ENCODE peak calls at places on chromosomes 6 and 20, in seven cellular contexts. V is K562, B is HepG2, A is GM12878, N is SK-N-SH, F is H1, H is GM12891. O is an unnamed sample.

GRCh38 chr6:33843086-33843695 is 39.4 kb upstream of the MLN start:
- DNase-seq in H (no peak), F (no peak), A (no peak), B (no peak), N (peak; percentile 52), V (peak; percentile 37), O (no peak)

GRCh38 chr6:40326689-40327404 is 260.3 kb downstream of the LRFN2 start:
- DNase-seq in V (no peak), B (no peak), N (no peak), A (no peak), H (no peak), F (no peak), O (no peak)

GRCh38 chr6:80329496-80329895 is 223.0 kb downstream of the BCKDHB start:
- DNase-seq in A (no peak), F (no peak), H (no peak), N (no peak), V (no peak), B (no peak), O (no peak)

GRCh38 chr20:19723834-19724430 is 34.1 kb upstream of the RIN2 start:
- DNase-seq in H (no peak), V (no peak), A (no peak), N (no peak), B (no peak), F (no peak), O (no peak)

GRCh38 chr20:61598586-61598985 is 346.5 kb downstream of the CDH4 start:
- DNase-seq in V (no peak), B (no peak), H (no peak), N (no peak), F (no peak), A (no peak), O (no peak)

GRCh38 chr20:61002090-61002489 is 250.0 kb upstream of the CDH4 start:
- DNase-seq in A (no peak), N (no peak), H (no peak), F (no peak), V (no peak), B (no peak), O (no peak)

GRCh38 chr6:158805698-158806373 is 13.3 kb downstream of the EZR start:
- DNase-seq in V (no peak), H (no peak), B (no peak), N (no peak), A (no peak), F (no peak), O (no peak)

GRCh38 chr20:63775096-63775978 is 35.8 kb downstream of the SLC2A4RG start:
- DNase-seq in F (no peak), N (peak; percentile 95), A (no peak), H (no peak), V (peak; percentile 48), B (no peak), O (no peak)

GRCh38 chr6:74931567-74931966 is 274.3 kb downstream of the COL12A1 start:
- DNase-seq in V (no peak), B (no peak), N (no peak), F (no peak), H (no peak), A (no peak), O (no peak)

GRCh38 chr6:52551483-52552277 is 25.2 kb downstream of the TRAM2 start:
- DNase-seq in A (no peak), B (peak; percentile 77), F (no peak), H (no peak), V (no peak), N (peak; percentile 75), O (no peak)

GRCh38 chr6:40732878-40733277 is 145.7 kb upstream of the LRFN2 start:
- DNase-seq in V (no peak), H (no peak), A (no peak), F (no peak), B (no peak), N (no peak), O (no peak)

GRCh38 chr20:16279320-16279719 is 293.9 kb downstream of the KIF16B start:
- DNase-seq in B (peak; percentile 43), H (no peak), F (peak; percentile 2), V (no peak), N (no peak), A (no peak), O (no peak)

GRCh38 chr20:56400001-56400640 is 7.7 kb downstream of the CSTF1 start:
- DNase-seq in F (no peak), N (peak; percentile 56), A (peak; percentile 31), V (peak; percentile 57), H (no peak), B (peak; percentile 76), O (no peak)

GRCh38 chr6:139433647-139434419 is 59.4 kb upstream of the CITED2 start:
- DNase-seq in V (no peak), A (no peak), N (no peak), B (peak; percentile 11), H (no peak), F (no peak), O (no peak)

GRCh38 chr6:28139860-28140500 is 1.7 kb upstream of the ZKSCAN8 start:
- DNase-seq in A (no peak), F (no peak), V (no peak), N (no peak), H (no peak), B (no peak), O (no peak)

GRCh38 chr6:37531026-37531425 is 31.3 kb upstream of the CCDC167 start:
- DNase-seq in B (no peak), F (no peak), V (no peak), N (no peak), A (no peak), H (no peak), O (no peak)

GRCh38 chr20:17733781-17734304 is 34.1 kb downstream of the BANF2 start:
- DNase-seq in N (no peak), V (no peak), H (no peak), A (no peak), B (no peak), F (no peak), O (no peak)

GRCh38 chr20:17735206-17735804 is 35.5 kb downstream of the BANF2 start:
- DNase-seq in V (no peak), B (no peak), N (no peak), F (no peak), H (no peak), A (no peak), O (no peak)

GRCh38 chr20:17734374-17734773 is 34.6 kb downstream of the BANF2 start:
- DNase-seq in B (no peak), A (no peak), F (no peak), N (no peak), V (no peak), H (no peak), O (no peak)

GRCh38 chr20:17738154-17738553 is 38.4 kb downstream of the BANF2 start:
- DNase-seq in F (no peak), N (no peak), A (no peak), V (no peak), H (no peak), B (no peak), O (no peak)

DNA sequence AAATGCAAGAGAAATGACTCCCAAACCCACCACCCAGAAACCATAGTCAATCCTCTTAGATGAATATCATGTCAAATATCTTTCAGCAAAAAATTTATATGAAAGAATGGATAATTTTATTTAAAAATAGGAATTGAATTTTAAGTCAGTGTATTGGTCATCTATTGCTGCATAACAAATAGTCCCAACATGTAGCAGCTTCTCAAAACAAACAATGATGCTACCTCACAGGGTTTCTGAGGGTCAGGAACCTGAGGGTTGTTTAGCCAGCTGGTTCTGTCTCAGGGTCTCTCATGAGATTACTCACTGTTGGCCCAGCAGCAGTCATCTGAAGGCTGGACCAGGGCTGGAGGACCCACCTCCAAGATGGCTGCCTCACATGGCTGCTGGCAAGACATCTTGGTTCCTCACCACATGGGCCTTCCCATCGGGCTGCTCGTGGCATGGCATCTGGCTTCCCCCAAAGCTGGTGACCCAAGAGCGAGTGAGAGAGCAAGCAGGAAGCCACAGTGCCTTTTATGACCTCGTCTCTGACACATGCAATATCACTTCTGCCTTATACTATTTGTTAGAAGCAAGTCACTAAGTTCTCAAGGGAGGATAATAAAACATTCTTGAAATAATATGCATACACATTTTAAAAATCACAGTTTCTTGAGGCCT is 36.3 kb downstream of the BANF2 start:
- DNase-seq in F (no peak), N (no peak), V (no peak), H (no peak), B (no peak), A (no peak), O (no peak)
- TF ChIP-seq TAF1 in F (no peak), N (no peak), V (no peak), H (no peak), B (no peak), A (no peak), O (no peak)

GRCh38 chr6:151317206-151317994 is 74.0 kb downstream of the ZBTB2 start:
- DNase-seq in A (no peak), F (no peak), B (no peak), V (no peak), N (no peak), H (no peak), O (no peak)
- TF ChIP-seq TAF1 in A (no peak), F (no peak), B (no peak), V (no peak), N (no peak), H (no peak), O (no peak)

DNA sequence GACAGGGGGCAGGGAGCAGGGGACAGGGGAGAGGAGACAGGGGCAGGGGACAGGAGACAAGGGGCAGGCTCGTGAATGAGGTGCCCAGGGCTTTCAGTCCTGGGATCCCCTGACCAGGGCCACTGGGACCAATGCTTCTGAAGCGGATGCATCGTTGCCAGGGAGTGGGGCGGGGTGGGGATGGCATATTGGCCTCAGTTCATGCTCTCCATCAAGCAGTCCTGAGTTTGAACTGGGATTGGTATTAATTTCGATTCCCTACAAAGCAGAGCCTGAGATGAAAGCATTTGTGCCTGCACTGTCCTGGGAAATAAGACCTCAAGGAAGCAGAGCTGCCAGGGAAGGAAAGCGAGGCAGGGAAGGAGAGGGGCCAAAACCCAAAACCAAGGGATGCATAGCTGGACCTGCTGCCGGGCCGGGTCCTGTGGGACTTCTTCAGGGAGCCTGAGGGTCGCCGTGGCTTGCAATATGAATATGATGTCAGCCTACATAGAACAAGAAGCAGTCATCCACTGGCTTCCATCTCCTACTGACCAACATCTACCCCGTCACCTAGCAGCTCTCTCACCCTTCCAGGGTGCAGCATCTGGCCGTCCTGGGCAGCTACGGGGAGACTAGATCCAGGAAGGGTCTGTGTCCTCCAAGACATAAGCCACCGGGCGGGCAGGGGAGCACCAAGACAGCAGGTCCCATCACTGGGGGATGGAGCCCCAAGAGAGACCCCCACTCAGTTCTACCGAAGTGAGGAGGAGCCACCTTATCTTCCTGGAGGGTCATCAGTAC is 233.3 kb downstream of the SYNDIG1 start:
- DNase-seq in V (no peak), A (no peak), N (no peak), B (no peak), H (no peak), F (no peak), O (no peak)
- TF ChIP-seq TAF1 in V (no peak), A (no peak), N (no peak), B (no peak), H (no peak), F (no peak), O (no peak)

DNA sequence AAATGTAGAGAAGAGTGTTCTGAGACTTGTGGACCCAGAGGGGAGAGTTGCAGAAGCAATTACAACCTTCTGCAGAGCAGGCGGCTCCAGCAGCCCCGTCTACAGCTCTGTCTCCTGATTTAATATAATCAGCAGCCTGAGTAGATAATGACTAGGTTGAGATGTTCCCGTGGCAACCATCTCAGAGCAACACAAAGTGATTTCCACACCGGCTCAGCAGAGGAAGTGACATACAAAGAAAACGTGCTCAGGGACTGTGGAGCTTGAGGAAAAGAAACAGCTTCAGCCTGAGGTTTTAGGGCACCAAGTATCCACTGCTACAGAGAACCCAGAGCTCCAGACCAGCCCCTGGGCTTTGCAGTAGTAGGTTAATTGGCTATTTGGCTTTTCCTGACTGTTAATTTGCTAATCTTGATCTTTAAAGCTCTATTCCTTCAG is 136.4 kb downstream of the MTFR2 start:
- DNase-seq in B (no peak), V (no peak), N (peak; percentile 66), H (no peak), F (no peak), A (no peak), O (no peak)
- TF ChIP-seq TAF1 in B (no peak), V (no peak), N (no peak), H (no peak), F (no peak), A (no peak), O (no peak)